ENCODE peak calls at places on chromosomes 5 and 9, in six cellular contexts. One of them, this sample, is unnamed.

GRCh38 chr5:31492824-31493223 is 39.1 kb downstream of the DROSHA start:
- DNase-seq in IMR-90: peak
- DNase-seq in H1: no peak
- DNase-seq in neuronal stem cell: no peak
- DNase-seq in mesenchymal stem cell: peak
- DNase-seq in trophoblast cell: no peak
- DNase-seq in this sample: peak

GRCh38 chr5:122190156-122190555 is 60.8 kb downstream of the ZNF474 start:
- DNase-seq in IMR-90: no peak
- DNase-seq in H1: no peak
- DNase-seq in neuronal stem cell: no peak
- DNase-seq in mesenchymal stem cell: no peak
- DNase-seq in trophoblast cell: no peak
- DNase-seq in this sample: no peak

GRCh38 chr9:106697799-106698591 is 165.0 kb upstream of the ZNF462 start:
- DNase-seq in IMR-90: peak
- DNase-seq in H1: no peak
- DNase-seq in neuronal stem cell: no peak
- DNase-seq in mesenchymal stem cell: peak
- DNase-seq in trophoblast cell: peak
- DNase-seq in this sample: no peak

GRCh38 chr9:133855802-133856592 is 117.8 kb upstream of the SARDH start:
- DNase-seq in IMR-90: peak
- DNase-seq in H1: no peak
- DNase-seq in neuronal stem cell: no peak
- DNase-seq in mesenchymal stem cell: peak
- DNase-seq in trophoblast cell: peak
- DNase-seq in this sample: no peak

GRCh38 chr9:133126697-133127339 is 5.8 kb upstream of the RALGDS start:
- DNase-seq in IMR-90: no peak
- DNase-seq in H1: no peak
- DNase-seq in neuronal stem cell: no peak
- DNase-seq in mesenchymal stem cell: no peak
- DNase-seq in trophoblast cell: no peak
- DNase-seq in this sample: no peak

GRCh38 chr5:122149691-122150090 is 20.3 kb downstream of the ZNF474 start:
- DNase-seq in IMR-90: no peak
- DNase-seq in H1: no peak
- DNase-seq in neuronal stem cell: no peak
- DNase-seq in mesenchymal stem cell: no peak
- DNase-seq in trophoblast cell: no peak
- DNase-seq in this sample: no peak

GRCh38 chr9:127293767-127294166 is 29.2 kb downstream of the GARNL3 start:
- DNase-seq in IMR-90: no peak
- DNase-seq in H1: no peak
- DNase-seq in neuronal stem cell: no peak
- DNase-seq in mesenchymal stem cell: no peak
- DNase-seq in trophoblast cell: no peak
- DNase-seq in this sample: no peak

GRCh38 chr9:128787583-128788156 is 617 bp downstream of the TBC1D13 start:
- DNase-seq in IMR-90: no peak
- DNase-seq in H1: no peak
- DNase-seq in neuronal stem cell: no peak
- DNase-seq in mesenchymal stem cell: peak
- DNase-seq in trophoblast cell: no peak
- DNase-seq in this sample: peak

GRCh38 chr5:61823796-61824195 is 482.2 kb upstream of the KIF2A start:
- DNase-seq in IMR-90: no peak
- DNase-seq in H1: no peak
- DNase-seq in neuronal stem cell: no peak
- DNase-seq in mesenchymal stem cell: no peak
- DNase-seq in trophoblast cell: no peak
- DNase-seq in this sample: no peak

GRCh38 chr5:138032028-138032571 is 779 bp downstream of the FAM13B start:
- DNase-seq in IMR-90: peak
- DNase-seq in H1: no peak
- DNase-seq in neuronal stem cell: no peak
- DNase-seq in mesenchymal stem cell: no peak
- DNase-seq in trophoblast cell: peak
- DNase-seq in this sample: no peak

GRCh38 chr9:94082956-94083355 is 1.3 kb upstream of the PTPDC1 start:
- DNase-seq in IMR-90: peak
- DNase-seq in H1: no peak
- DNase-seq in neuronal stem cell: no peak
- DNase-seq in mesenchymal stem cell: peak
- DNase-seq in trophoblast cell: no peak
- DNase-seq in this sample: no peak

GRCh38 chr5:110086658-110087388 is 397.1 kb downstream of the MAN2A1 start:
- DNase-seq in IMR-90: peak
- DNase-seq in H1: no peak
- DNase-seq in neuronal stem cell: no peak
- DNase-seq in mesenchymal stem cell: peak
- DNase-seq in trophoblast cell: peak
- DNase-seq in this sample: no peak

GRCh38 chr5:133343196-133343595 is 269.1 kb downstream of the FSTL4 start:
- DNase-seq in IMR-90: no peak
- DNase-seq in H1: no peak
- DNase-seq in neuronal stem cell: no peak
- DNase-seq in mesenchymal stem cell: no peak
- DNase-seq in trophoblast cell: no peak
- DNase-seq in this sample: no peak

GRCh38 chr9:105291938-105292337 is 47.5 kb downstream of the SLC44A1 start:
- DNase-seq in IMR-90: no peak
- DNase-seq in H1: no peak
- DNase-seq in neuronal stem cell: no peak
- DNase-seq in mesenchymal stem cell: no peak
- DNase-seq in trophoblast cell: no peak
- DNase-seq in this sample: peak

GRCh38 chr9:135901036-135901758 is 6.1 kb downstream of the CAMSAP1 start:
- DNase-seq in IMR-90: no peak
- DNase-seq in H1: no peak
- DNase-seq in neuronal stem cell: no peak
- DNase-seq in mesenchymal stem cell: no peak
- DNase-seq in trophoblast cell: no peak
- DNase-seq in this sample: no peak

GRCh38 chr9:131732636-131733340 is 7.1 kb downstream of the RAPGEF1 start:
- DNase-seq in IMR-90: no peak
- DNase-seq in H1: no peak
- DNase-seq in neuronal stem cell: no peak
- DNase-seq in mesenchymal stem cell: no peak
- DNase-seq in trophoblast cell: no peak
- DNase-seq in this sample: no peak

GRCh38 chr9:37329576-37329975 is 92.9 kb upstream of the GRHPR start:
- DNase-seq in IMR-90: peak
- DNase-seq in H1: no peak
- DNase-seq in neuronal stem cell: no peak
- DNase-seq in mesenchymal stem cell: peak
- DNase-seq in trophoblast cell: no peak
- DNase-seq in this sample: peak

GRCh38 chr9:127519301-127520166 is 68.2 kb downstream of the LRSAM1 start:
- DNase-seq in IMR-90: peak
- DNase-seq in H1: no peak
- DNase-seq in neuronal stem cell: no peak
- DNase-seq in mesenchymal stem cell: peak
- DNase-seq in trophoblast cell: peak
- DNase-seq in this sample: peak

GRCh38 chr5:17265041-17265440 is 47.6 kb downstream of the BASP1 start:
- DNase-seq in IMR-90: no peak
- DNase-seq in H1: no peak
- DNase-seq in neuronal stem cell: no peak
- DNase-seq in mesenchymal stem cell: no peak
- DNase-seq in trophoblast cell: no peak
- DNase-seq in this sample: no peak
- H2BK5ac ChIP-seq in IMR-90: no peak
- H2BK5ac ChIP-seq in H1: no peak
- H2BK5ac ChIP-seq in neuronal stem cell: no peak
- H2BK5ac ChIP-seq in mesenchymal stem cell: no peak
- H2BK5ac ChIP-seq in trophoblast cell: no peak
- H2BK5ac ChIP-seq in this sample: no peak

DNA sequence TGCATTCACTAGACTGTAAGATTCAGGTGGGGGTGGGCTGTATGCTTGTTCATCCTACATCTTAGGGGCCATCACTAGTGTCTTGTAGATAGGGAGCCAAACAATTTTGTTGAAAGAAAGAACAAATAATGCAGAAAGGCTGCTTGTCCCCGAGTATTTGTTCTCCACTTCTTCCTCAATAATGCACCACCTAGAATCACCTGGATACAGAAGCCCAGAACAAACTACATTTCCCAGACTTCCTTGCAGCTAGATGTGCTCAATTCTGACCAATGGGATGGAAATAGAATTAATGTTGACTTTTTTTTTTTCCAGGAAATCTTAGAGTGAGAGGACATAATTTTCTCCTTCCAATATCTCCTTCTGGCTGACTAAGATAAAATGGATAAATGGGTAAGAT is 38.9 kb upstream of the TNFSF8 start:
- DNase-seq in IMR-90: no peak
- DNase-seq in H1: no peak
- DNase-seq in neuronal stem cell: no peak
- DNase-seq in mesenchymal stem cell: no peak
- DNase-seq in trophoblast cell: no peak
- DNase-seq in this sample: peak
- H3K4me3 ChIP-seq in IMR-90: no peak
- H3K4me3 ChIP-seq in H1: no peak
- H3K4me3 ChIP-seq in neuronal stem cell: no peak
- H3K4me3 ChIP-seq in mesenchymal stem cell: no peak
- H3K4me3 ChIP-seq in trophoblast cell: no peak
- H3K4me3 ChIP-seq in this sample: no peak

DNA sequence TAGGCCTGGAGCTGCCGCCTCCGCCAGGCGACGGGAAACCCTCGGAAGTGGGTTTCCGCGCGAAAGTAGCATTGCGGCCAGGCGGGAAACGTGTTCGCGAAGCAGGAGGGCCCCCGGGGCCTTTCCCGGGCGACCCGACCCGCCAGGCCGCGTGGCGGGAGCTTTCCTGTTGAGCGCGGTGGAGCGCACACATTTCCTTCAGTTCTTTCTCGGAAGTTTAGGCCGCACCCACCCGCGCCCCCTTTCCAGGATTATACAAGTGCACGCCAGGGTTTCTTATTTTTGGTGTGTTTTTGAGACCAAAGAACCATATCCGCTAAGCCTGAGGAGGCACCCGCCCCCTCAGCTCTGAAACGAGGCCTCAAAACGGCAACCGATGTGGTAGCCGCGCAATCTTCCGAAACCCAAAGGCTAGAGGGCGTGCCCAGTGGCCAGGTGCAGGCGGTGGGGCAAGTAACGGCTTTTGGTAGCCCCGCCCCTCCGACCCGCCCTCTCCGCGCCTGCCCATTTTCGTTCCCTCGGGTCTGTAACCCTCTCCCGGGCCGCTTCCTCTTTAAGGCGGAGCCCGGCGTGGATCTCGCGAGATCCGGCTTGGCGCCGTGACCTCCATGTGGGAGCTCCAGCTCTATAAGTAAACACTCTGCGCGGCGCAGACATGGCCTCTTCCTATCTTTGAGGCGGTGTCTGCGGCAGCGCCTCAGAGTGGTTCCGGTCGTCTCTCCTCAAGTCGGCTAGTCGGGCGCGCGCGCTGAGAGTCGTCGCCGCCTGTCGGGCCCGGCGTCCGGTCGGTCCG is at the start of gene UHRF2:
- DNase-seq in IMR-90: peak
- DNase-seq in H1: peak
- DNase-seq in neuronal stem cell: peak
- DNase-seq in mesenchymal stem cell: peak
- DNase-seq in trophoblast cell: peak
- DNase-seq in this sample: peak
- H2BK5ac ChIP-seq in IMR-90: peak
- H2BK5ac ChIP-seq in H1: peak
- H2BK5ac ChIP-seq in neuronal stem cell: peak
- H2BK5ac ChIP-seq in mesenchymal stem cell: peak
- H2BK5ac ChIP-seq in trophoblast cell: peak
- H2BK5ac ChIP-seq in this sample: peak

DNA sequence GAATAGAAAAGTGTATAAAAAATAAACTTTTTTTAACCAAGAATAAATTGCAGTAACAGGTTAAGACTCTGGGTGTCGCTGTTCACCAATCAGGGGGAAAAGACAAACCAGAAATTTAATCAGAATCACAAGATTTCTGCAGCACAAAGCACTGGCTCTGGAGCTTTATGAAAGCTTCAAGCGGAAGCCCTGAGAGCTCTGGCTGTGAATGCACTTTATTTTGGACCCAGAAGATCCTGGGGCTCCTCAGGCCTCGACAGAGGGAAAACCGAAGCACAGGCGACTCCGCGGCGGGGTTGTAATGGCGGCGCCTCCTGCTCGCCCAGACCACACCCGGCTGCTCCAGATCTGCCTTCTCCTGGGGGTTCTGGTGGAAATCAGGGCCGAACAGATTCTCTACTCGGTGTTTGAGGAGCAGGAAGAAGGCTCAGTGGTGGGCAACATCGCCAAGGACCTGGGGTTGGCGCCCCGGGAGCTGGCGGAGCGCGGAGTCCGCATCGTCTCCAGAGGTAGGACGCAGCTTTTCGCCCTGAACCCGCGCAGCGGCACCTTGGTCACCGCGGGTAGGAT is at the start of gene PCDHGA4:
- DNase-seq in IMR-90: peak
- DNase-seq in H1: no peak
- DNase-seq in neuronal stem cell: no peak
- DNase-seq in mesenchymal stem cell: no peak
- DNase-seq in trophoblast cell: no peak
- DNase-seq in this sample: no peak
- H3K4me3 ChIP-seq in IMR-90: peak
- H3K4me3 ChIP-seq in H1: no peak
- H3K4me3 ChIP-seq in neuronal stem cell: no peak
- H3K4me3 ChIP-seq in mesenchymal stem cell: peak
- H3K4me3 ChIP-seq in trophoblast cell: no peak
- H3K4me3 ChIP-seq in this sample: no peak

GRCh38 chr5:91382530-91383026 is 539 bp downstream of the ARRDC3 start:
- DNase-seq in IMR-90: peak
- DNase-seq in H1: no peak
- DNase-seq in neuronal stem cell: peak
- DNase-seq in mesenchymal stem cell: peak
- DNase-seq in trophoblast cell: peak
- DNase-seq in this sample: peak

GRCh38 chr5:91381134-91381773 is 1.9 kb downstream of the ARRDC3 start:
- DNase-seq in IMR-90: no peak
- DNase-seq in H1: no peak
- DNase-seq in neuronal stem cell: peak
- DNase-seq in mesenchymal stem cell: no peak
- DNase-seq in trophoblast cell: no peak
- DNase-seq in this sample: no peak

GRCh38 chr5:91383027-91383955 is at the start of gene ARRDC3:
- DNase-seq in IMR-90: peak
- DNase-seq in H1: peak
- DNase-seq in neuronal stem cell: peak
- DNase-seq in mesenchymal stem cell: peak
- DNase-seq in trophoblast cell: peak
- DNase-seq in this sample: peak

GRCh38 chr5:91380491-91381133 is 2.5 kb downstream of the ARRDC3 start:
- DNase-seq in IMR-90: peak
- DNase-seq in H1: peak
- DNase-seq in neuronal stem cell: peak
- DNase-seq in mesenchymal stem cell: peak
- DNase-seq in trophoblast cell: peak
- DNase-seq in this sample: peak

GRCh38 chr5:91381774-91382492 is 1.2 kb downstream of the ARRDC3 start:
- DNase-seq in IMR-90: peak
- DNase-seq in H1: no peak
- DNase-seq in neuronal stem cell: peak
- DNase-seq in mesenchymal stem cell: peak
- DNase-seq in trophoblast cell: no peak
- DNase-seq in this sample: peak
- H2BK5ac ChIP-seq in IMR-90: peak
- H2BK5ac ChIP-seq in H1: no peak
- H2BK5ac ChIP-seq in neuronal stem cell: no peak
- H2BK5ac ChIP-seq in mesenchymal stem cell: no peak
- H2BK5ac ChIP-seq in trophoblast cell: no peak
- H2BK5ac ChIP-seq in this sample: no peak